ENCODE peak calls at places on chromosomes 7 and 10, in seven cellular contexts. F, S, G, X, A, C and L are unnamed samples.

GRCh38 chr7:115352375-115352774 is 430.5 kb downstream of the MDFIC start:
- DNase-seq in F (peak; percentile 90), S (no peak), G (no peak), X (no peak), A (no peak), C (peak; percentile 68), L (no peak)

GRCh38 chr10:26612151-26612915 is 85.2 kb upstream of the PDSS1 start:
- DNase-seq in F (no peak), S (no peak), G (no peak), X (no peak), A (no peak), C (no peak), L (no peak)

GRCh38 chr7:140697447-140698143 is 1.1 kb downstream of the NDUFB2 start:
- DNase-seq in F (peak; percentile 81), S (no peak), G (no peak), X (no peak), A (no peak), C (peak; percentile 80), L (no peak)

GRCh38 chr7:50706469-50706937 is 76.2 kb downstream of the GRB10 start:
- DNase-seq in F (peak; percentile 67), S (no peak), G (no peak), X (no peak), A (no peak), C (no peak), L (no peak)

GRCh38 chr7:128194533-128195282 is 46.4 kb upstream of the LEP start:
- DNase-seq in F (peak; percentile 15), S (no peak), G (no peak), X (no peak), A (no peak), C (no peak), L (peak; percentile 9)

GRCh38 chr10:1034758-1035157 is 9.1 kb upstream of the IDI2 start:
- DNase-seq in F (no peak), S (no peak), G (no peak), X (no peak), A (no peak), C (no peak), L (no peak)

GRCh38 chr10:452512-453504 is 236.7 kb downstream of the DIP2C start:
- DNase-seq in F (peak; percentile 33), S (no peak), G (no peak), X (no peak), A (no peak), C (peak; percentile 37), L (no peak)

GRCh38 chr10:6225263-6225814 is 22.6 kb downstream of the PFKFB3 start:
- DNase-seq in F (no peak), S (no peak), G (no peak), X (no peak), A (no peak), C (no peak), L (no peak)

GRCh38 chr7:134552105-134552504 is 3.2 kb downstream of the AKR1B15 start:
- DNase-seq in F (peak; percentile 6), S (peak; percentile 59), G (no peak), X (no peak), A (no peak), C (no peak), L (no peak)

GRCh38 chr7:8433477-8434289 is at the start of gene NXPH1:
- DNase-seq in F (peak; percentile 27), S (no peak), G (no peak), X (no peak), A (no peak), C (no peak), L (no peak)

GRCh38 chr10:75127481-75127880 is 16.0 kb downstream of the SAMD8 start:
- DNase-seq in F (no peak), S (no peak), G (no peak), X (no peak), A (no peak), C (peak; percentile 46), L (no peak)

GRCh38 chr7:138958026-138958956 is 22.9 kb downstream of the KIAA1549 start:
- DNase-seq in F (no peak), S (no peak), G (no peak), X (no peak), A (no peak), C (no peak), L (no peak)

GRCh38 chr7:79980376-79980775 is 154.3 kb upstream of the GNAI1 start:
- DNase-seq in F (no peak), S (no peak), G (no peak), X (no peak), A (no peak), C (no peak), L (no peak)

GRCh38 chr10:17262502-17262901 is 34.5 kb downstream of the VIM start:
- DNase-seq in F (no peak), S (no peak), G (no peak), X (no peak), A (no peak), C (no peak), L (no peak)

GRCh38 chr10:76576276-76576962 is 1061.2 kb downstream of the KCNMA1 start:
- DNase-seq in F (peak; percentile 90), S (no peak), G (peak; percentile 31), X (no peak), A (no peak), C (peak; percentile 72), L (no peak)

GRCh38 chr7:99289185-99289584 is 16.5 kb downstream of the MYH16 start:
- DNase-seq in F (no peak), S (no peak), G (no peak), X (no peak), A (no peak), C (no peak), L (no peak)

GRCh38 chr10:6348091-6348862 is 145.5 kb downstream of the PFKFB3 start:
- DNase-seq in F (peak; percentile 64), S (peak; percentile 77), G (peak; percentile 38), X (peak; percentile 78), A (no peak), C (no peak), L (peak; percentile 90)

GRCh38 chr7:129108583-129108982 is 35.9 kb upstream of the TSPAN33 start:
- DNase-seq in F (peak; percentile 12), S (no peak), G (no peak), X (no peak), A (no peak), C (no peak), L (no peak)

GRCh38 chr7:250523-250922 is 39.4 kb upstream of the FOXL3 start:
- DNase-seq in F (no peak), S (no peak), G (no peak), X (no peak), A (no peak), C (no peak), L (no peak)

GRCh38 chr7:153510674-153511073 is 541.5 kb upstream of the DPP6 start:
- DNase-seq in F (no peak), S (no peak), G (no peak), X (no peak), A (no peak), C (no peak), L (no peak)

GRCh38 chr10:86286591-86287421 is 79.8 kb downstream of the GRID1 start:
- DNase-seq in F (no peak), S (no peak), G (no peak), X (no peak), A (no peak), C (no peak), L (no peak)

DNA sequence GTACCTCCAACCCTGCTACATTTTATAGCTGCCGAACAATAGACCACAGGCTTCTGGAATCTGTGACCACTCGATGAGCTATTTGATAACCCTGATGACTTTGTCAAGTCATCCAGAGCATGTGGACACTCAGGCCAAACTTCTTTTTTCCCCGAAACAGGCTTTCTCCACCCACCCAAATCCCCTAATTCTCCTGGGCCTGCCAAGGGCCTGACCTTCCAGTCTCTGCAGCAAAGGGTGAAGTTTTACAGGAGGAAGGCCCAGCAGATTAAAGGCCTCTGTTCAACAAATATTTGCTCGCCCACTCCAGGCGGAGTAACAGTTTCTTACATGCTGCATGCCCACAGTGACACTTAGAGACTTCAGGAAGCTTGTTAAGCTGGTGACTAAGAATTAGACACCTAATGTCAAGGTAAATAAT is 2.0 kb downstream of the JCAD start:
- DNase-seq in F (peak; percentile 50), S (no peak), G (no peak), X (no peak), A (no peak), C (peak; percentile 14), L (no peak)
- H3K4me3 ChIP-seq in F (peak overlapping the region; percentile 76), S (peak overlapping the region; percentile 87), G (peak overlapping the region; percentile 88), X (no peak overlapping the region), A (no peak overlapping the region), C (peak overlapping the region; percentile 83), L (no peak overlapping the region)

DNA sequence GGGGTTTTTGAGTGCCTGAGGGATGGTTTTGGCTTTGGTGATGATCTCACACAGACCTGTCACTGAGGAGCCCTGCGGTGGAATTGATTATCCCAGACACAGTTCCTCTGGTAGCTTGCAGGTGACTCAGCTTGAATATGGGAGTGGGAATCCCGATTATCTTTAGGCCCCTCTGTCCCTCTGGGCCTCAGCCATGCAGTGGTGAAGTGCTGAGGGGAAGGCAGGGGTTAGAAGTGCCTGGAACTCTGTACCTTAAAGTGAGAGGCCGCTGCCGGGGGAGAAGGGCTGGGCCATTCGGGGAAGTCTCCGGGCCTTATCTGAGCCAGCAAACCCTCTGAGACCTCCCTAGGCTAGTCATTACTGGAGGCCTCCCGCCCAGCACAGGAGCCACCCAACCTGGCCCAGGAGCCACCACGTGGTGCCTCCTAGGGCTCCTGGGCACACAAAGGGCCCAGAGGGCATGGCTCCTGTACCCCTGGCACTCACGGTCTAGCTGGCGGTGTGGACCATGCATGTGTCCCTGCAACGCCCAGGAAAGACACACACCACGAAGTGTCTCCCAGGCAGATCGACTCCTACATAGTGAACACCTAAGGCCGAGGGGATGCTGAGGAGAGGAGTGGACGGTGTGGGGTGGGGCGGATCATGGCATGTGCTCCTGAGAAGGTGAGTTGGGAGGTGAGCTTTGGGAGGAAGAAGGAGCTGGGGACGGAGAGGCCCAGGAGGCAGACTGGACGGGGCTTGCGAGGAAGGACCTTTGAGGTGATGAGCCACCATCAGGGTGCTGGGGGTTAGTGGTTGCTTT is 56.2 kb downstream of the HK1 start:
- DNase-seq in F (no peak), S (no peak), G (no peak), X (no peak), A (no peak), C (no peak), L (no peak)
- H3K4me3 ChIP-seq in F (no peak overlapping the region), S (no peak overlapping the region), G (peak overlapping the region; percentile 34), X (peak overlapping the region; percentile 14), A (no peak overlapping the region), C (peak overlapping the region; percentile 41), L (no peak overlapping the region)

GRCh38 chr10:22315455-22316285 is 518 bp upstream of the COMMD3 start:
- DNase-seq in F (peak; percentile 46), S (no peak), G (no peak), X (no peak), A (no peak), C (no peak), L (no peak)
- H3K4me3 ChIP-seq in F (peak overlapping the region; percentile 86), S (peak overlapping the region; percentile 92), G (peak overlapping the region; percentile 85), X (peak overlapping the region; percentile 87), A (peak overlapping the region; percentile 78), C (peak overlapping the region; percentile 97), L (peak overlapping the region; percentile 92)

GRCh38 chr7:70679666-70680065 is 452.3 kb upstream of the GALNT17 start:
- DNase-seq in F (peak; percentile 40), S (no peak), G (no peak), X (no peak), A (no peak), C (peak; percentile 54), L (no peak)

GRCh38 chr7:70678621-70679251 is 453.2 kb upstream of the GALNT17 start:
- DNase-seq in F (peak; percentile 75), S (no peak), G (no peak), X (no peak), A (no peak), C (peak; percentile 66), L (no peak)

GRCh38 chr7:70684173-70684572 is 447.8 kb upstream of the GALNT17 start:
- DNase-seq in F (no peak), S (no peak), G (no peak), X (no peak), A (no peak), C (no peak), L (no peak)

GRCh38 chr7:70681847-70682350 is 450.0 kb upstream of the GALNT17 start:
- DNase-seq in F (no peak), S (no peak), G (no peak), X (no peak), A (no peak), C (no peak), L (no peak)

GRCh38 chr7:70681111-70681846 is 450.7 kb upstream of the GALNT17 start:
- DNase-seq in F (no peak), S (no peak), G (no peak), X (no peak), A (no peak), C (no peak), L (no peak)
- H3K4me3 ChIP-seq in F (no peak overlapping the region), S (no peak overlapping the region), G (peak overlapping the region; percentile 14), X (peak overlapping the region; percentile 51), A (no peak overlapping the region), C (no peak overlapping the region), L (no peak overlapping the region)